ENCODE peak calls at places on chromosomes 11 and 22, in five cellular contexts. One of them, this sample, is unnamed.

GRCh38 chr22:46803031-46803880 is 40.8 kb downstream of the TBC1D22A start:
- DNase-seq in endothelial cell of umbilical vein: peak; percentile 50
- DNase-seq in coronary artery: no peak
- DNase-seq in nephron progenitor cell: peak; percentile 67
- DNase-seq in NCI-H1105 treated with DMSO at 0.1 percent for 48 hours: peak; percentile 12
- DNase-seq in this sample: peak; percentile 56

GRCh38 chr11:65425971-65426838 is 3.6 kb downstream of the NEAT1 start:
- DNase-seq in endothelial cell of umbilical vein: peak; percentile 70
- DNase-seq in coronary artery: peak; percentile 29
- DNase-seq in nephron progenitor cell: no peak
- DNase-seq in NCI-H1105 treated with DMSO at 0.1 percent for 48 hours: no peak
- DNase-seq in this sample: no peak

GRCh38 chr11:46916251-46916650 is 2.1 kb downstream of the LRP4 start:
- DNase-seq in endothelial cell of umbilical vein: no peak
- DNase-seq in coronary artery: no peak
- DNase-seq in nephron progenitor cell: peak; percentile 18
- DNase-seq in NCI-H1105 treated with DMSO at 0.1 percent for 48 hours: no peak
- DNase-seq in this sample: no peak

GRCh38 chr22:26576026-26576680 is 13.8 kb downstream of the TPST2 start:
- DNase-seq in endothelial cell of umbilical vein: peak; percentile 39
- DNase-seq in coronary artery: no peak
- DNase-seq in nephron progenitor cell: no peak
- DNase-seq in NCI-H1105 treated with DMSO at 0.1 percent for 48 hours: no peak
- DNase-seq in this sample: no peak

GRCh38 chr11:14041040-14041439 is 78.5 kb downstream of the SPON1 start:
- DNase-seq in endothelial cell of umbilical vein: no peak
- DNase-seq in coronary artery: no peak
- DNase-seq in nephron progenitor cell: no peak
- DNase-seq in NCI-H1105 treated with DMSO at 0.1 percent for 48 hours: no peak
- DNase-seq in this sample: no peak

GRCh38 chr11:59154585-59154984 is 11.9 kb downstream of the FAM111A start:
- DNase-seq in endothelial cell of umbilical vein: no peak
- DNase-seq in coronary artery: no peak
- DNase-seq in nephron progenitor cell: no peak
- DNase-seq in NCI-H1105 treated with DMSO at 0.1 percent for 48 hours: no peak
- DNase-seq in this sample: no peak

GRCh38 chr11:119101367-119101758 is 290 bp downstream of the DPAGT1 start:
- DNase-seq in endothelial cell of umbilical vein: no peak
- DNase-seq in coronary artery: peak; percentile 87
- DNase-seq in nephron progenitor cell: peak; percentile 50
- DNase-seq in NCI-H1105 treated with DMSO at 0.1 percent for 48 hours: no peak
- DNase-seq in this sample: no peak

GRCh38 chr22:31089101-31090100 is 8.3 kb downstream of the SMTN start:
- DNase-seq in endothelial cell of umbilical vein: peak; percentile 34
- DNase-seq in coronary artery: peak; percentile 77
- DNase-seq in nephron progenitor cell: peak; percentile 65
- DNase-seq in NCI-H1105 treated with DMSO at 0.1 percent for 48 hours: peak; percentile 8
- DNase-seq in this sample: peak; percentile 45

GRCh38 chr11:13229675-13230359 is 47.8 kb upstream of the BMAL1 start:
- DNase-seq in endothelial cell of umbilical vein: no peak
- DNase-seq in coronary artery: no peak
- DNase-seq in nephron progenitor cell: no peak
- DNase-seq in NCI-H1105 treated with DMSO at 0.1 percent for 48 hours: no peak
- DNase-seq in this sample: no peak

GRCh38 chr11:118834428-118835028 is 43.6 kb upstream of the DDX6 start:
- DNase-seq in endothelial cell of umbilical vein: no peak
- DNase-seq in coronary artery: no peak
- DNase-seq in nephron progenitor cell: no peak
- DNase-seq in NCI-H1105 treated with DMSO at 0.1 percent for 48 hours: no peak
- DNase-seq in this sample: no peak

GRCh38 chr22:35560824-35561223 is 20.2 kb downstream of the RASD2 start:
- DNase-seq in endothelial cell of umbilical vein: no peak
- DNase-seq in coronary artery: no peak
- DNase-seq in nephron progenitor cell: no peak
- DNase-seq in NCI-H1105 treated with DMSO at 0.1 percent for 48 hours: no peak
- DNase-seq in this sample: no peak

GRCh38 chr11:119262668-119263351 is 54.1 kb downstream of the MCAM start:
- DNase-seq in endothelial cell of umbilical vein: peak; percentile 71
- DNase-seq in coronary artery: no peak
- DNase-seq in nephron progenitor cell: no peak
- DNase-seq in NCI-H1105 treated with DMSO at 0.1 percent for 48 hours: no peak
- DNase-seq in this sample: peak; percentile 31

GRCh38 chr22:24400726-24401596 is 26.4 kb upstream of the ADORA2A start:
- DNase-seq in endothelial cell of umbilical vein: no peak
- DNase-seq in coronary artery: no peak
- DNase-seq in nephron progenitor cell: no peak
- DNase-seq in NCI-H1105 treated with DMSO at 0.1 percent for 48 hours: no peak
- DNase-seq in this sample: no peak

This sample was measured in HTR-8/SVneo.